ENCODE peak calls at places on chromosomes 5 and 9, in six cellular contexts. N is EL, U is left ventricle myocardium inferior, G is mesendoderm, T is GM13977, E is hypothalamus. A is an unnamed sample.

GRCh38 chr5:114910727-114911126 is 259.0 kb downstream of the TRIM36 start:
- DNase-seq in U (no peak), E (no peak), T (no peak), N (no peak), G (no peak), A (no peak)

GRCh38 chr5:147223951-147224791 is 10.7 kb upstream of the STK32A start:
- DNase-seq in E (peak; percentile 16), N (peak; percentile 42), T (peak; percentile 53), G (peak; percentile 59), U (no peak), A (peak; percentile 69)

GRCh38 chr9:100084734-100085133 is 14.1 kb downstream of the ERP44 start:
- DNase-seq in T (peak; percentile 59), U (no peak), N (no peak), G (no peak), E (no peak), A (no peak)

GRCh38 chr5:88377705-88378656 is 109.3 kb upstream of the TMEM161B start:
- DNase-seq in T (no peak), G (no peak), E (no peak), N (no peak), U (no peak), A (peak; percentile 1)

GRCh38 chr5:75668988-75669760 is 48.1 kb downstream of the POC5 start:
- DNase-seq in U (no peak), N (peak; percentile 55), E (no peak), G (peak; percentile 54), T (peak; percentile 45), A (peak; percentile 34)

GRCh38 chr9:129183495-129184308 is 5.6 kb upstream of the IER5L start:
- DNase-seq in N (peak; percentile 26), U (no peak), G (no peak), E (no peak), T (no peak), A (no peak)

GRCh38 chr5:418681-419121 is 24.3 kb upstream of the EXOC3 start:
- DNase-seq in N (peak; percentile 36), U (no peak), E (no peak), T (no peak), G (no peak), A (no peak)

GRCh38 chr5:95406426-95407093 is 15.4 kb downstream of the FAM81B start:
- DNase-seq in E (no peak), N (no peak), T (no peak), U (no peak), G (no peak), A (peak; percentile 18)

GRCh38 chr9:133926165-133926856 is 65.8 kb downstream of the VAV2 start:
- DNase-seq in U (no peak), T (no peak), E (no peak), N (no peak), G (no peak), A (no peak)

GRCh38 chr9:101445353-101446029 is 9.9 kb upstream of the ALDOB start:
- DNase-seq in E (no peak), G (no peak), T (no peak), U (no peak), N (peak; percentile 34), A (no peak)

GRCh38 chr9:18260527-18260926 is 213.4 kb upstream of the ADAMTSL1 start:
- DNase-seq in T (no peak), U (no peak), N (no peak), E (no peak), G (no peak), A (peak; percentile 97)

GRCh38 chr5:145854651-145855258 is 18.1 kb downstream of the GRXCR2 start:
- DNase-seq in U (no peak), N (peak; percentile 86), E (no peak), T (no peak), G (peak; percentile 93), A (peak; percentile 71)

GRCh38 chr5:169443249-169443784 is 140.3 kb upstream of the SPDL1 start:
- DNase-seq in U (no peak), T (no peak), G (no peak), N (no peak), E (no peak), A (no peak)

GRCh38 chr5:180823346-180823745 is 20.7 kb upstream of the MGAT1 start:
- DNase-seq in G (no peak), T (no peak), E (no peak), U (no peak), N (no peak), A (no peak)

GRCh38 chr9:2741441-2742158 is 24.3 kb downstream of the KCNV2 start:
- DNase-seq in N (no peak), E (no peak), U (no peak), G (no peak), T (no peak), A (no peak)

GRCh38 chr9:89143266-89143665 is 35.4 kb downstream of the SHC3 start:
- DNase-seq in U (no peak), G (peak; percentile 26), E (no peak), T (no peak), N (no peak), A (no peak)

GRCh38 chr9:89410709-89411111 is 87.2 kb downstream of the SEMA4D start:
- DNase-seq in N (peak; percentile 25), E (no peak), G (peak; percentile 55), U (no peak), T (peak; percentile 79), A (no peak)

GRCh38 chr5:170337055-170337454 is 39.5 kb upstream of the LCP2 start:
- DNase-seq in U (no peak), E (no peak), G (no peak), N (no peak), T (no peak), A (no peak)

GRCh38 chr9:17613723-17614122 is 34.9 kb downstream of the SH3GL2 start:
- DNase-seq in E (no peak), T (no peak), U (no peak), N (peak; percentile 80), G (no peak), A (peak; percentile 92)

GRCh38 chr5:53109041-53109435 is 519 bp downstream of the MOCS2 start:
- DNase-seq in N (no peak), T (peak; percentile 16), G (peak; percentile 5), U (no peak), E (no peak), A (peak; percentile 23)

GRCh38 chr9:72790934-72791333 is 161.9 kb downstream of the ALDH1A1 start:
- DNase-seq in E (no peak), N (no peak), G (no peak), U (no peak), T (no peak), A (no peak)

GRCh38 chr9:99848447-99848846 is 26.8 kb downstream of the NR4A3 start:
- DNase-seq in G (no peak), T (no peak), N (no peak), E (no peak), U (no peak), A (no peak)

GRCh38 chr5:78295035-78295961 is 800 bp upstream of the AP3B1 start:
- DNase-seq in E (peak; percentile 58), U (peak; percentile 18), G (peak; percentile 81), T (peak; percentile 31), N (peak; percentile 47), A (peak; percentile 18)

GRCh38 chr5:55218966-55219365 is 8.1 kb downstream of the MCIDAS start:
- DNase-seq in U (no peak), G (peak; percentile 66), E (no peak), N (no peak), T (no peak), A (no peak)

GRCh38 chr9:2765250-2765880 is 48.1 kb downstream of the KCNV2 start:
- DNase-seq in G (peak; percentile 82), U (no peak), T (no peak), N (no peak), E (no peak), A (no peak)

GRCh38 chr5:44827681-44828080 is 18.9 kb downstream of the MRPS30 start:
- DNase-seq in U (no peak), G (no peak), T (no peak), N (no peak), E (no peak), A (no peak)

A was measured in astrocyte of the hippocampus.